ENCODE peak calls at places on chromosomes 1 and 21, in six cellular contexts. One of them, this sample, is unnamed.
A peak's percentile ranks its signal among the peaks of the same experiment; 100 is the strongest.

GRCh38 chr1:200181861-200182260 is 154.4 kb downstream of the NR5A2 start:
- DNase-seq in H9: no peak
- DNase-seq in mesenchymal stem cell: no peak
- DNase-seq in IMR-90: no peak
- DNase-seq in trophoblast cell: no peak
- DNase-seq in neuronal stem cell: no peak
- DNase-seq in this sample: no peak

GRCh38 chr1:48876221-48876785 is 99.6 kb upstream of the BEND5 start:
- DNase-seq in mesenchymal stem cell: peak; percentile 34
- DNase-seq in trophoblast cell: no peak
- DNase-seq in IMR-90: no peak
- DNase-seq in H9: no peak
- DNase-seq in neuronal stem cell: no peak
- DNase-seq in this sample: no peak

GRCh38 chr1:193626695-193627094 is 440.3 kb upstream of the B3GALT2 start:
- DNase-seq in neuronal stem cell: peak; percentile 21
- DNase-seq in H9: no peak
- DNase-seq in mesenchymal stem cell: no peak
- DNase-seq in trophoblast cell: no peak
- DNase-seq in IMR-90: no peak
- DNase-seq in this sample: no peak

GRCh38 chr1:107536266-107536665 is 395.4 kb downstream of the NTNG1 start:
- DNase-seq in H9: no peak
- DNase-seq in trophoblast cell: no peak
- DNase-seq in IMR-90: no peak
- DNase-seq in neuronal stem cell: no peak
- DNase-seq in mesenchymal stem cell: no peak
- DNase-seq in this sample: no peak

GRCh38 chr1:198333744-198334143 is 176.9 kb downstream of the NEK7 start:
- DNase-seq in neuronal stem cell: no peak
- DNase-seq in H9: no peak
- DNase-seq in IMR-90: peak; percentile 67
- DNase-seq in mesenchymal stem cell: no peak
- DNase-seq in trophoblast cell: peak; percentile 23
- DNase-seq in this sample: no peak

GRCh38 chr1:231396643-231397042 is 25.4 kb downstream of the EGLN1 start:
- DNase-seq in H9: no peak
- DNase-seq in IMR-90: no peak
- DNase-seq in trophoblast cell: peak; percentile 43
- DNase-seq in mesenchymal stem cell: no peak
- DNase-seq in neuronal stem cell: no peak
- DNase-seq in this sample: no peak

GRCh38 chr1:96833376-96833775 is 111.8 kb downstream of the PTBP2 start:
- DNase-seq in H9: no peak
- DNase-seq in IMR-90: no peak
- DNase-seq in neuronal stem cell: no peak
- DNase-seq in mesenchymal stem cell: no peak
- DNase-seq in trophoblast cell: no peak
- DNase-seq in this sample: no peak

GRCh38 chr1:200245492-200245891 is 164.3 kb downstream of the ZNF281 start:
- DNase-seq in trophoblast cell: no peak
- DNase-seq in neuronal stem cell: no peak
- DNase-seq in mesenchymal stem cell: no peak
- DNase-seq in H9: no peak
- DNase-seq in IMR-90: peak; percentile 89
- DNase-seq in this sample: no peak

GRCh38 chr21:36297938-36298572 is 21.9 kb upstream of the MORC3 start:
- DNase-seq in trophoblast cell: peak; percentile 82
- DNase-seq in mesenchymal stem cell: peak; percentile 27
- DNase-seq in neuronal stem cell: no peak
- DNase-seq in H9: no peak
- DNase-seq in IMR-90: peak; percentile 15
- DNase-seq in this sample: no peak

GRCh38 chr1:27318137-27318536 is 3.8 kb upstream of the TMEM222 start:
- DNase-seq in H9: no peak
- DNase-seq in mesenchymal stem cell: no peak
- DNase-seq in IMR-90: no peak
- DNase-seq in neuronal stem cell: no peak
- DNase-seq in trophoblast cell: no peak
- DNase-seq in this sample: no peak

GRCh38 chr1:78383923-78384322 is 106.9 kb upstream of the PTGFR start:
- DNase-seq in IMR-90: no peak
- DNase-seq in H9: no peak
- DNase-seq in trophoblast cell: no peak
- DNase-seq in neuronal stem cell: no peak
- DNase-seq in mesenchymal stem cell: no peak
- DNase-seq in this sample: no peak

GRCh38 chr21:27269646-27270045 is 302.8 kb upstream of the ADAMTS5 start:
- DNase-seq in neuronal stem cell: no peak
- DNase-seq in trophoblast cell: no peak
- DNase-seq in mesenchymal stem cell: peak; percentile 97
- DNase-seq in H9: no peak
- DNase-seq in IMR-90: peak; percentile 97
- DNase-seq in this sample: no peak

GRCh38 chr21:42781150-42781980 is 98.0 kb downstream of the WDR4 start:
- DNase-seq in mesenchymal stem cell: peak; percentile 43
- DNase-seq in trophoblast cell: peak; percentile 23
- DNase-seq in neuronal stem cell: no peak
- DNase-seq in IMR-90: no peak
- DNase-seq in H9: peak; percentile 77
- DNase-seq in this sample: peak; percentile 74

GRCh38 chr1:186978596-186979556 is 150.1 kb downstream of the PLA2G4A start:
- DNase-seq in neuronal stem cell: no peak
- DNase-seq in H9: no peak
- DNase-seq in trophoblast cell: peak; percentile 39
- DNase-seq in IMR-90: no peak
- DNase-seq in mesenchymal stem cell: no peak
- DNase-seq in this sample: no peak

GRCh38 chr1:100455478-100456072 is 82.4 kb upstream of the GPR88 start:
- DNase-seq in neuronal stem cell: no peak
- DNase-seq in mesenchymal stem cell: peak; percentile 19
- DNase-seq in H9: no peak
- DNase-seq in IMR-90: peak; percentile 16
- DNase-seq in trophoblast cell: peak; percentile 50
- DNase-seq in this sample: no peak

GRCh38 chr1:226624526-226624925 is 76.0 kb downstream of the STUM start:
- DNase-seq in trophoblast cell: peak; percentile 76
- DNase-seq in IMR-90: peak; percentile 46
- DNase-seq in mesenchymal stem cell: no peak
- DNase-seq in neuronal stem cell: no peak
- DNase-seq in H9: no peak
- DNase-seq in this sample: no peak

GRCh38 chr1:201463071-201463552 is 5.9 kb downstream of the PHLDA3 start:
- DNase-seq in H9: peak; percentile 77
- DNase-seq in IMR-90: no peak
- DNase-seq in mesenchymal stem cell: peak; percentile 63
- DNase-seq in neuronal stem cell: no peak
- DNase-seq in trophoblast cell: no peak
- DNase-seq in this sample: no peak

GRCh38 chr1:161726631-161727342 is 5.4 kb downstream of the FCRLB start:
- DNase-seq in H9: peak; percentile 92
- DNase-seq in neuronal stem cell: peak; percentile 79
- DNase-seq in mesenchymal stem cell: peak; percentile 90
- DNase-seq in IMR-90: peak; percentile 79
- DNase-seq in trophoblast cell: peak; percentile 66
- DNase-seq in this sample: peak; percentile 85

GRCh38 chr1:81128079-81128478 is 672.7 kb upstream of the ADGRL2 start:
- DNase-seq in mesenchymal stem cell: no peak
- DNase-seq in neuronal stem cell: no peak
- DNase-seq in trophoblast cell: no peak
- DNase-seq in H9: no peak
- DNase-seq in IMR-90: no peak
- DNase-seq in this sample: no peak

GRCh38 chr1:176857632-176858031 is 306.9 kb downstream of the ASTN1 start:
- DNase-seq in IMR-90: no peak
- DNase-seq in H9: no peak
- DNase-seq in mesenchymal stem cell: no peak
- DNase-seq in neuronal stem cell: no peak
- DNase-seq in trophoblast cell: peak; percentile 52
- DNase-seq in this sample: no peak

GRCh38 chr1:236759252-236759859 is 35.7 kb upstream of the MTR start:
- DNase-seq in H9: no peak
- DNase-seq in neuronal stem cell: peak; percentile 45
- DNase-seq in trophoblast cell: peak; percentile 81
- DNase-seq in mesenchymal stem cell: peak; percentile 51
- DNase-seq in IMR-90: peak; percentile 42
- DNase-seq in this sample: no peak

GRCh38 chr1:109399326-109399957 is 1.7 kb upstream of the SORT1 start:
- DNase-seq in H9: no peak
- DNase-seq in mesenchymal stem cell: peak; percentile 68
- DNase-seq in trophoblast cell: peak; percentile 93
- DNase-seq in IMR-90: peak; percentile 59
- DNase-seq in neuronal stem cell: peak; percentile 76
- DNase-seq in this sample: no peak

GRCh38 chr1:157359309-157360020 is 192.8 kb downstream of the FCRL5 start:
- DNase-seq in H9: no peak
- DNase-seq in mesenchymal stem cell: no peak
- DNase-seq in neuronal stem cell: no peak
- DNase-seq in IMR-90: no peak
- DNase-seq in trophoblast cell: peak; percentile 53
- DNase-seq in this sample: no peak

GRCh38 chr1:8096105-8097011 is 70.2 kb upstream of the ERRFI1 start:
- DNase-seq in H9: no peak
- DNase-seq in neuronal stem cell: no peak
- DNase-seq in IMR-90: peak; percentile 85
- DNase-seq in mesenchymal stem cell: peak; percentile 83
- DNase-seq in trophoblast cell: peak; percentile 89
- DNase-seq in this sample: no peak

GRCh38 chr1:30586671-30587070 is 136.7 kb downstream of the MATN1 start:
- DNase-seq in IMR-90: no peak
- DNase-seq in trophoblast cell: no peak
- DNase-seq in H9: peak; percentile 23
- DNase-seq in neuronal stem cell: no peak
- DNase-seq in mesenchymal stem cell: no peak
- DNase-seq in this sample: no peak

GRCh38 chr1:17207046-17207445 is 2.1 kb downstream of the PADI1 start:
- DNase-seq in mesenchymal stem cell: peak; percentile 25
- DNase-seq in H9: no peak
- DNase-seq in trophoblast cell: peak; percentile 32
- DNase-seq in neuronal stem cell: no peak
- DNase-seq in IMR-90: no peak
- DNase-seq in this sample: no peak

GRCh38 chr1:20588634-20589225 is at the start of gene CDA:
- DNase-seq in IMR-90: no peak
- DNase-seq in H9: peak; percentile 78
- DNase-seq in mesenchymal stem cell: no peak
- DNase-seq in neuronal stem cell: no peak
- DNase-seq in trophoblast cell: peak; percentile 56
- DNase-seq in this sample: no peak
- H2BK5ac ChIP-seq in IMR-90: peak within 1 kb of the TSS; percentile 31
- H2BK5ac ChIP-seq in H9: no peak within 1 kb of the TSS
- H2BK5ac ChIP-seq in mesenchymal stem cell: no peak within 1 kb of the TSS
- H2BK5ac ChIP-seq in neuronal stem cell: peak within 1 kb of the TSS; percentile 88
- H2BK5ac ChIP-seq in trophoblast cell: no peak within 1 kb of the TSS
- H2BK5ac ChIP-seq in this sample: peak within 1 kb of the TSS; percentile 5

DNA sequence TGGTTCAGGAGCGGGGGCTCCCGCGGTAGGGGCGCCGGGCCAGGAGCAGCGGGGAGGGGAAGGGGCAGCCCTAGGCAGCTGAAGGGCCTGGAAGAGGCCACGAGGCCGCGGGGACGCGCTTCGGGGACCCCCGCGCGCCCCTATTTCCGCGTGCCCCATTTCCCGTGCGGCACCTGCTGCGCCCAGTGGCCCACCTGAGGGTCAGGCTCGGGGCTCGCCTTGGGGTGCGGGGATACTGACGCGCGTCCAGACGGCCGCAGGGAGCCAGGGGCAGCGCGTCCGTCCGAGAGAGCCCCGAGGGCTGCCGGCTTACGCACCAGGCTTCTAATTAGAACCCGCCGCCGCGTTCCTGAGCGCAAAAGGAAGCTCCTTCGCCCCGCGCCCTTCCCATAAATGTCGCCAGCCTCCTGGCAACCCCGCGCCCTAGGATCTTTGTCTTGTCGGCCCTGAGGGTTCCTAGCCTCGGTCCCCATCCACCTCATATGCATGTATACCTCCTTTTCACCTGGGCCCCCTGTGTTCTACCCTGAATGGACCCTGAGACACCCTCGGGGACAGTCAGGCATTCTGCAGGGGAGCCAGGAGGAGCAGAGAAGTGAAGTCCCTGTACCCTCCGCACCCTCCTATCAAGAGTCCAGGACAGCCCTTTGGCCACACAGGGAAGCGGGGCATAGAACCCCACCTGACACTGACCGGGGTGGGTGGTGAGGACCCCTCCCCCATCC is 1.8 kb downstream of the WNT3A start:
- DNase-seq in H9: no peak
- DNase-seq in neuronal stem cell: no peak
- DNase-seq in mesenchymal stem cell: no peak
- DNase-seq in trophoblast cell: no peak
- DNase-seq in IMR-90: no peak
- DNase-seq in this sample: no peak
- H4K91ac ChIP-seq in H9: no peak overlapping the region
- H4K91ac ChIP-seq in neuronal stem cell: no peak overlapping the region
- H4K91ac ChIP-seq in mesenchymal stem cell: no peak overlapping the region
- H4K91ac ChIP-seq in trophoblast cell: no peak overlapping the region
- H4K91ac ChIP-seq in IMR-90: no peak overlapping the region
- H4K91ac ChIP-seq in this sample: no peak overlapping the region

DNA sequence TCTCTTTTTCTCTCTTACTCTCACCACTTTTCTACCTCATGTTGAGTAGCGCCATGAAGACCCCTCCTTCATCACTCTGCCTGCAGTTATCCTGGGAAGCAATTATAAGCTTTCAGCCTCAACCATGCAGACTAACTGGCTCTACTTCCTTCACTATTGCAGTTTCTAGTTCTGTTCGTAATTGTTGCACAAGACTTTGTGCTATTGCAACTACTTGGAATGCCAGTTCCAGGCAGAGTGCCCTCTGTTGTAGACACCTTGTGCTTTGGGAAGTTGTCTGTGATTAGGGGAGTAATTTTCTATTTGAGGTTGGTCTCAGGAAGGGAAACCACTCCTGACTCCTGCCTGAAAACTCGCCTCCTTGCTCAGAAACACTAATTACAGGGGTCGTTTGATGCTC is 19.4 kb downstream of the PGM1 start:
- DNase-seq in neuronal stem cell: no peak
- DNase-seq in IMR-90: no peak
- DNase-seq in trophoblast cell: peak; percentile 91
- DNase-seq in mesenchymal stem cell: peak; percentile 22
- DNase-seq in H9: no peak
- DNase-seq in this sample: no peak
- H2BK5ac ChIP-seq in neuronal stem cell: no peak overlapping the region
- H2BK5ac ChIP-seq in IMR-90: no peak overlapping the region
- H2BK5ac ChIP-seq in trophoblast cell: no peak overlapping the region
- H2BK5ac ChIP-seq in mesenchymal stem cell: no peak overlapping the region
- H2BK5ac ChIP-seq in H9: no peak overlapping the region
- H2BK5ac ChIP-seq in this sample: no peak overlapping the region

DNA sequence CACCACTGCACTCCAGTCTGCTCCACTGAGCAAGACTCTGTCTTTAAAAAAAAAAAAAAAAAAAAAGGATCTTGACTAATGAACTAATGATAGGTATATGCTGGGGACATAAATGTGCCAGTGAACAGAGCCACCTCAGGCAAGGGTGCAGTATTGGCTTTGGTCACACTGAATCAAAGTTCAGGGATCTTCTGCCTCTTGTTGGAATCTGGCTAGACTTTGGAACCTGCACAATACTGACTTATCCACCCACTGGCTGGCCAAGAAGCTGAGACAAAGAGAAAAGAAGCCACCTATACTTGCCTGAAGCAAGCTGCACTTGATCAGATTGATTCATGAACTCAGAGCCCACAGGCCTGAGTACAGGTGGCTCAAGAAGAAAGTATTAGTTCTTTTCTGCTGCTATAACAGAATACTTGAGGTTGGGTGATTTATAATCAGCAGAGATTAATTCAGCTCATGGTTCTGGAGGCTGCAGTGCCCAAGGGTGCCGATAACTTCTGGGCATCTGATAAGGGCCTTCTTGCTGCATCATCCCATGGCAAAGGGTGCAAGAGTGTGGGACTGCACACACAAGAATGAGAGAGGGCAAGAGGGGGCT is 172.0 kb downstream of the FGGY start:
- DNase-seq in trophoblast cell: no peak
- DNase-seq in mesenchymal stem cell: no peak
- DNase-seq in neuronal stem cell: no peak
- DNase-seq in IMR-90: no peak
- DNase-seq in H9: no peak
- DNase-seq in this sample: no peak
- H4K91ac ChIP-seq in trophoblast cell: no peak overlapping the region
- H4K91ac ChIP-seq in mesenchymal stem cell: no peak overlapping the region
- H4K91ac ChIP-seq in neuronal stem cell: no peak overlapping the region
- H4K91ac ChIP-seq in IMR-90: no peak overlapping the region
- H4K91ac ChIP-seq in H9: no peak overlapping the region
- H4K91ac ChIP-seq in this sample: no peak overlapping the region

This sample was measured in H1.